ENCODE peak calls at places on chromosomes 4 and X, in four cellular contexts. Z is NCI-H524 treated with DMSO at 0.1 percent for 48 hours; U is stimulated activated CD4-positive, alpha-beta T cell treated with anti-CD3 and anti-CD28 coated beads, Interleukin-15, amount 100 ng/mL, for 1 hour; X is H7. R is an unnamed sample.

GRCh38 chrX:32778965-32779364 is 432.4 kb downstream of the DMD start:
- DNase-seq in Z (no peak), U (no peak), X (no peak), R (no peak)

GRCh38 chr4:149279790-149280189 is 535.9 kb downstream of the IQCM start:
- DNase-seq in Z (peak; percentile 4), U (no peak), X (no peak), R (no peak)

GRCh38 chrX:105483011-105483410 is 262.5 kb upstream of the TEX13A start:
- DNase-seq in Z (no peak), U (no peak), X (no peak), R (no peak)

GRCh38 chr4:42347076-42347475 is 50.2 kb upstream of the SHISA3 start:
- DNase-seq in Z (no peak), U (no peak), X (no peak), R (no peak)

GRCh38 chr4:31104596-31104995 is 384.4 kb downstream of the PCDH7 start:
- DNase-seq in Z (no peak), U (no peak), X (no peak), R (no peak)

GRCh38 chrX:71870337-71871098 is 40.1 kb upstream of the NHSL2 start:
- DNase-seq in Z (peak; percentile 26), U (no peak), X (peak; percentile 65), R (peak; percentile 48)

GRCh38 chrX:123869488-123869887 is 9.6 kb downstream of the XIAP start:
- DNase-seq in Z (no peak), U (no peak), X (no peak), R (no peak)

GRCh38 chr4:90419124-90419711 is 292.0 kb downstream of the CCSER1 start:
- DNase-seq in Z (no peak), U (no peak), X (peak; percentile 44), R (no peak)

GRCh38 chr4:113901994-113902787 is 77.3 kb downstream of the ARSJ start:
- DNase-seq in Z (no peak), U (peak; percentile 29), X (no peak), R (peak; percentile 39)

GRCh38 chrX:120672389-120672788 is 42.5 kb upstream of the C1GALT1C1 start:
- DNase-seq in Z (no peak), U (no peak), X (no peak), R (no peak)

GRCh38 chrX:18353931-18354368 is 538 bp downstream of the SCML2 start:
- DNase-seq in Z (no peak), U (peak; percentile 8), X (peak; percentile 77), R (peak; percentile 41)

GRCh38 chrX:117959045-117959444 is 157.6 kb downstream of the KLHL13 start:
- DNase-seq in Z (no peak), U (no peak), X (no peak), R (no peak)

GRCh38 chrX:15382809-15383208 is 1.4 kb downstream of the VEGFD start:
- DNase-seq in Z (no peak), U (no peak), X (no peak), R (no peak)

GRCh38 chrX:123833387-123833786 is 26.5 kb upstream of the XIAP start:
- DNase-seq in Z (no peak), U (peak; percentile 15), X (peak; percentile 84), R (peak; percentile 63)

GRCh38 chrX:132853040-132853439 is 105.4 kb downstream of the HS6ST2 start:
- DNase-seq in Z (no peak), U (no peak), X (no peak), R (no peak)

GRCh38 chr4:1983846-1984405 is 24.8 kb downstream of the NELFA start:
- DNase-seq in Z (no peak), U (no peak), X (peak; percentile 51), R (no peak)

GRCh38 chr4:108991929-108992328 is 229.1 kb upstream of the ETNPPL start:
- DNase-seq in Z (no peak), U (no peak), X (no peak), R (no peak)

GRCh38 chr4:138561906-138562305 is 319.8 kb upstream of the SLC7A11 start:
- DNase-seq in Z (no peak), U (no peak), X (no peak), R (no peak)

GRCh38 chr4:25437951-25438350 is 60.9 kb downstream of the ANAPC4 start:
- DNase-seq in Z (no peak), U (no peak), X (no peak), R (no peak)

GRCh38 chrX:106874075-106874474 is 29.1 kb downstream of the RIPPLY1 start:
- DNase-seq in Z (no peak), U (no peak), X (no peak), R (no peak)

GRCh38 chr4:40334591-40335507 is at the start of gene CHRNA9:
- DNase-seq in Z (no peak), U (no peak), X (peak; percentile 53), R (no peak)

GRCh38 chrX:14362731-14363130 is 166.6 kb upstream of the GLRA2 start:
- DNase-seq in Z (no peak), U (no peak), X (no peak), R (no peak)

GRCh38 chr4:174764105-174764729 is 64.8 kb downstream of the GLRA3 start:
- DNase-seq in Z (no peak), U (no peak), X (peak; percentile 15), R (peak; percentile 41)

GRCh38 chrX:29662101-29662500 is 553.3 kb upstream of the MAGEB2 start:
- DNase-seq in Z (no peak), U (no peak), X (no peak), R (no peak)

GRCh38 chrX:117743469-117744251 is 372.9 kb downstream of the KLHL13 start:
- DNase-seq in Z (no peak), U (no peak), X (peak; percentile 31), R (no peak)

GRCh38 chr4:167934216-167934615 is 158.1 kb upstream of the ANXA10 start:
- DNase-seq in Z (no peak), U (no peak), X (no peak), R (no peak)

GRCh38 chr4:48470570-48470969 is 12.6 kb upstream of the SLC10A4 start:
- DNase-seq in Z (no peak), U (no peak), X (no peak), R (no peak)

GRCh38 chrX:10173331-10173900 is 16.6 kb downstream of the CLCN4 start:
- DNase-seq in Z (no peak), U (no peak), X (peak; percentile 91), R (no peak)

GRCh38 chrX:15215366-15215765 is 54.5 kb downstream of the ASB9 start:
- DNase-seq in Z (peak; percentile 40), U (no peak), X (no peak), R (no peak)

GRCh38 chr4:7206856-7207567 is 14.7 kb downstream of the SORCS2 start:
- DNase-seq in Z (no peak), U (no peak), X (peak; percentile 86), R (no peak)

GRCh38 chr4:1279253-1279652 is 10.4 kb upstream of the MAEA start:
- DNase-seq in Z (no peak), U (no peak), X (no peak), R (no peak)